ENCODE peak calls at places on chromosome 2, in four cellular contexts. B is A172, I is SHP77, V is neural progenitor cell. Z is an unnamed sample.

GRCh38 chr2:100054426-100054825 is 88.0 kb downstream of the AFF3 start:
- DNase-seq in B (no peak), V (no peak), I (no peak), Z (no peak)

GRCh38 chr2:171432969-171433762 is 624 bp downstream of the METTL8 start:
- DNase-seq in I (peak), B (no peak), V (peak), Z (no peak)

GRCh38 chr2:53104263-53104662 is 663.3 kb upstream of the CHAC2 start:
- DNase-seq in V (peak), I (peak), B (peak), Z (no peak)

GRCh38 chr2:62895632-62896009 is 155.0 kb upstream of the OTX1 start:
- DNase-seq in I (no peak), V (no peak), B (no peak), Z (no peak)

GRCh38 chr2:29700560-29700959 is 220.8 kb downstream of the ALK start:
- DNase-seq in V (no peak), I (no peak), B (peak), Z (no peak)

GRCh38 chr2:27922842-27923241 is 32.3 kb downstream of the BABAM2 start:
- DNase-seq in I (no peak), V (no peak), B (no peak), Z (no peak)

GRCh38 chr2:12848176-12848575 is 131.4 kb downstream of the TRIB2 start:
- DNase-seq in I (no peak), B (no peak), V (no peak), Z (no peak)

GRCh38 chr2:225781991-225782390 is 382.5 kb downstream of the NYAP2 start:
- DNase-seq in V (no peak), B (no peak), I (no peak), Z (no peak)

GRCh38 chr2:8987413-8987812 is 16.1 kb downstream of the MBOAT2 start:
- DNase-seq in V (no peak), B (no peak), I (no peak), Z (no peak)

GRCh38 chr2:150341982-150342680 is 145.3 kb downstream of the RND3 start:
- DNase-seq in V (no peak), I (no peak), B (no peak), Z (no peak)

GRCh38 chr2:234823877-234824376 is 127.9 kb upstream of the SH3BP4 start:
- DNase-seq in V (peak), I (no peak), B (peak), Z (no peak)